ENCODE peak calls at places on chromosome 18, in seven cellular contexts. One of them, this sample, is unnamed.

GRCh38 chr18:79770826-79771225 is 26.9 kb upstream of the KCNG2 start:
- DNase-seq in adrenal gland: no peak
- DNase-seq in EL: no peak
- DNase-seq in stimulated activated CD4-positive, alpha-beta T cell treated with anti-CD3 and anti-CD28 coated beads, Interleukin-1b, Interleukin-23, amount 100 ng/mL, for 48 hours: no peak
- DNase-seq in NCI-H446 treated with DMSO at 0.1 percent for 48 hours: no peak
- DNase-seq in globus pallidus: no peak
- DNase-seq in choroid plexus epithelial cell: no peak
- DNase-seq in this sample: no peak

GRCh38 chr18:45567123-45567522 is 48.2 kb upstream of the SLC14A2 start:
- DNase-seq in adrenal gland: peak; percentile 86
- DNase-seq in EL: no peak
- DNase-seq in stimulated activated CD4-positive, alpha-beta T cell treated with anti-CD3 and anti-CD28 coated beads, Interleukin-1b, Interleukin-23, amount 100 ng/mL, for 48 hours: no peak
- DNase-seq in NCI-H446 treated with DMSO at 0.1 percent for 48 hours: no peak
- DNase-seq in globus pallidus: no peak
- DNase-seq in choroid plexus epithelial cell: peak; percentile 78
- DNase-seq in this sample: no peak

GRCh38 chr18:75247041-75247551 is 36.5 kb downstream of the TSHZ1 start:
- DNase-seq in adrenal gland: no peak
- DNase-seq in EL: peak; percentile 29
- DNase-seq in stimulated activated CD4-positive, alpha-beta T cell treated with anti-CD3 and anti-CD28 coated beads, Interleukin-1b, Interleukin-23, amount 100 ng/mL, for 48 hours: no peak
- DNase-seq in NCI-H446 treated with DMSO at 0.1 percent for 48 hours: no peak
- DNase-seq in globus pallidus: peak; percentile 27
- DNase-seq in choroid plexus epithelial cell: peak; percentile 52
- DNase-seq in this sample: no peak

GRCh38 chr18:63844254-63844653 is 43.3 kb upstream of the SERPINB2 start:
- DNase-seq in adrenal gland: no peak
- DNase-seq in EL: peak; percentile 64
- DNase-seq in stimulated activated CD4-positive, alpha-beta T cell treated with anti-CD3 and anti-CD28 coated beads, Interleukin-1b, Interleukin-23, amount 100 ng/mL, for 48 hours: no peak
- DNase-seq in NCI-H446 treated with DMSO at 0.1 percent for 48 hours: no peak
- DNase-seq in globus pallidus: no peak
- DNase-seq in choroid plexus epithelial cell: peak; percentile 77
- DNase-seq in this sample: no peak

GRCh38 chr18:12890500-12890899 is 6.5 kb upstream of the PTPN2 start:
- DNase-seq in adrenal gland: no peak
- DNase-seq in EL: no peak
- DNase-seq in stimulated activated CD4-positive, alpha-beta T cell treated with anti-CD3 and anti-CD28 coated beads, Interleukin-1b, Interleukin-23, amount 100 ng/mL, for 48 hours: no peak
- DNase-seq in NCI-H446 treated with DMSO at 0.1 percent for 48 hours: no peak
- DNase-seq in globus pallidus: no peak
- DNase-seq in choroid plexus epithelial cell: no peak
- DNase-seq in this sample: no peak

GRCh38 chr18:70621710-70622109 is 332.9 kb downstream of the SOCS6 start:
- DNase-seq in adrenal gland: no peak
- DNase-seq in EL: no peak
- DNase-seq in stimulated activated CD4-positive, alpha-beta T cell treated with anti-CD3 and anti-CD28 coated beads, Interleukin-1b, Interleukin-23, amount 100 ng/mL, for 48 hours: no peak
- DNase-seq in NCI-H446 treated with DMSO at 0.1 percent for 48 hours: no peak
- DNase-seq in globus pallidus: no peak
- DNase-seq in choroid plexus epithelial cell: no peak
- DNase-seq in this sample: no peak

GRCh38 chr18:55502346-55502710 is 85.7 kb downstream of the TCF4 start:
- DNase-seq in adrenal gland: no peak
- DNase-seq in EL: no peak
- DNase-seq in stimulated activated CD4-positive, alpha-beta T cell treated with anti-CD3 and anti-CD28 coated beads, Interleukin-1b, Interleukin-23, amount 100 ng/mL, for 48 hours: no peak
- DNase-seq in NCI-H446 treated with DMSO at 0.1 percent for 48 hours: no peak
- DNase-seq in globus pallidus: no peak
- DNase-seq in choroid plexus epithelial cell: no peak
- DNase-seq in this sample: no peak

GRCh38 chr18:22543764-22544163 is 126.0 kb upstream of the CTAGE1 start:
- DNase-seq in adrenal gland: no peak
- DNase-seq in EL: no peak
- DNase-seq in stimulated activated CD4-positive, alpha-beta T cell treated with anti-CD3 and anti-CD28 coated beads, Interleukin-1b, Interleukin-23, amount 100 ng/mL, for 48 hours: no peak
- DNase-seq in NCI-H446 treated with DMSO at 0.1 percent for 48 hours: no peak
- DNase-seq in globus pallidus: no peak
- DNase-seq in choroid plexus epithelial cell: no peak
- DNase-seq in this sample: no peak

GRCh38 chr18:66838340-66838987 is 234.6 kb upstream of the CDH19 start:
- DNase-seq in adrenal gland: no peak
- DNase-seq in EL: no peak
- DNase-seq in stimulated activated CD4-positive, alpha-beta T cell treated with anti-CD3 and anti-CD28 coated beads, Interleukin-1b, Interleukin-23, amount 100 ng/mL, for 48 hours: no peak
- DNase-seq in NCI-H446 treated with DMSO at 0.1 percent for 48 hours: no peak
- DNase-seq in globus pallidus: no peak
- DNase-seq in choroid plexus epithelial cell: no peak
- DNase-seq in this sample: no peak